ENCODE peak calls at places on chromosome 2, in four cellular contexts. H, X, M and A are unnamed samples.

GRCh38 chr2:54054271-54054670 is 61.1 kb upstream of the ACYP2 start:
- DNase-seq in H (no peak), X (no peak), M (no peak), A (no peak)

GRCh38 chr2:191462370-191462769 is 215.6 kb upstream of the NABP1 start:
- DNase-seq in H (no peak), X (peak; percentile 61), M (no peak), A (no peak)

GRCh38 chr2:2123259-2123658 is 207.8 kb downstream of the MYT1L start:
- DNase-seq in H (no peak), X (no peak), M (no peak), A (no peak)

GRCh38 chr2:191521608-191522208 is 156.2 kb upstream of the NABP1 start:
- DNase-seq in H (peak; percentile 25), X (no peak), M (no peak), A (peak; percentile 45)

GRCh38 chr2:103991591-103991990 is 862.3 kb upstream of the POU3F3 start:
- DNase-seq in H (peak; percentile 15), X (no peak), M (no peak), A (no peak)

GRCh38 chr2:109066917-109067828 is 61.8 kb upstream of the SH3RF3 start:
- DNase-seq in H (no peak), X (peak; percentile 19), M (no peak), A (no peak)

GRCh38 chr2:189498205-189498604 is 56.9 kb downstream of the WDR75 start:
- DNase-seq in H (no peak), X (no peak), M (no peak), A (no peak)

GRCh38 chr2:112542974-112543760 is 902 bp downstream of the POLR1B start:
- DNase-seq in H (peak; percentile 38), X (no peak), M (no peak), A (peak; percentile 54)

GRCh38 chr2:152611458-152612231 is 105.6 kb downstream of the PRPF40A start:
- DNase-seq in H (peak; percentile 4), X (peak; percentile 37), M (peak; percentile 36), A (no peak)

GRCh38 chr2:112839407-112840067 is 3.0 kb upstream of the IL1B start:
- DNase-seq in H (no peak), X (no peak), M (no peak), A (no peak)

GRCh38 chr2:218384975-218385374 is 2.9 kb downstream of the SLC11A1 start:
- DNase-seq in H (no peak), X (peak; percentile 3), M (no peak), A (no peak)

GRCh38 chr2:165804719-165805118 is 10.7 kb upstream of the GALNT3 start:
- DNase-seq in H (no peak), X (no peak), M (no peak), A (no peak)

GRCh38 chr2:232541195-232541960 is 1.9 kb downstream of the CHRNG start:
- DNase-seq in H (no peak), X (peak; percentile 11), M (no peak), A (no peak)

GRCh38 chr2:228875152-228875875 is 395.8 kb downstream of the PID1 start:
- DNase-seq in H (no peak), X (no peak), M (no peak), A (no peak)

GRCh38 chr2:127662937-127663565 is 12.3 kb downstream of the LIMS2 start:
- DNase-seq in H (no peak), X (no peak), M (no peak), A (no peak)

GRCh38 chr2:127663566-127664064 is 11.7 kb downstream of the LIMS2 start:
- DNase-seq in H (no peak), X (no peak), M (no peak), A (no peak)

GRCh38 chr2:127664895-127665225 is 10.5 kb downstream of the LIMS2 start:
- DNase-seq in H (no peak), X (no peak), M (no peak), A (no peak)

GRCh38 chr2:127665267-127665893 is 9.9 kb downstream of the LIMS2 start:
- DNase-seq in H (no peak), X (no peak), M (no peak), A (peak; percentile 3)

GRCh38 chr2:127664065-127664894 is 11.1 kb downstream of the LIMS2 start:
- DNase-seq in H (no peak), X (no peak), M (peak; percentile 53), A (no peak)
- H3K4me3 ChIP-seq in H (no peak overlapping the region), X (no peak overlapping the region), M (peak overlapping the region; percentile 46), A (no peak overlapping the region)

GRCh38 chr2:20107776-20108175 is 56.3 kb upstream of the LAPTM4A start:
- DNase-seq in H (no peak), X (no peak), M (no peak), A (no peak)

GRCh38 chr2:20110876-20111275 is 59.4 kb upstream of the LAPTM4A start:
- DNase-seq in H (no peak), X (no peak), M (no peak), A (no peak)

GRCh38 chr2:20108655-20109396 is 57.4 kb upstream of the LAPTM4A start:
- DNase-seq in H (no peak), X (peak; percentile 58), M (no peak), A (no peak)

GRCh38 chr2:20111311-20112131 is 60.1 kb upstream of the LAPTM4A start:
- DNase-seq in H (no peak), X (peak; percentile 8), M (no peak), A (no peak)

DNA sequence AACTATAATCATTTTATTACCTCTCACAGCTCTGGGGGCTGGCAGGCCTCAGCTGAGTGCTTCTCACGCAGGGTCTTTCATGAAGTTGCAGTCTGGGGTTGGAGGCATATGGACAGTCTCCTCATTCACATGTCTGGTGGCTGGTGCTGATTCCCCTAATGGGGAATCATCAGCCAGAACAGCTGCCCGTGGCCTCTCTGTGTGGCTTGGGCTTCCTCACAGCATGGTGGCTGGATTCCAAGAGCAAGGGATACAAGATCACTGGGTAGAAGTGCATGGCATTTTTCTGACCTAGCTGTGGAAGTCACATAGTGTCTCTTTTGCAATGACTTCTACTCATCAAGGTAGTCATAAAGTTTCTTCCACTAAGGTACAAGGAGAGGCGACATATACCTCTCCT is 59.0 kb upstream of the LAPTM4A start:
- DNase-seq in H (no peak), X (no peak), M (no peak), A (no peak)
- H3K4me1 ChIP-seq in H (no peaks in the 10 kb centered on the region), X (peaks cover 10% of the 10 kb centered on the region), M (peaks cover 2% of the 10 kb centered on the region), A (no peaks in the 10 kb centered on the region)

DNA sequence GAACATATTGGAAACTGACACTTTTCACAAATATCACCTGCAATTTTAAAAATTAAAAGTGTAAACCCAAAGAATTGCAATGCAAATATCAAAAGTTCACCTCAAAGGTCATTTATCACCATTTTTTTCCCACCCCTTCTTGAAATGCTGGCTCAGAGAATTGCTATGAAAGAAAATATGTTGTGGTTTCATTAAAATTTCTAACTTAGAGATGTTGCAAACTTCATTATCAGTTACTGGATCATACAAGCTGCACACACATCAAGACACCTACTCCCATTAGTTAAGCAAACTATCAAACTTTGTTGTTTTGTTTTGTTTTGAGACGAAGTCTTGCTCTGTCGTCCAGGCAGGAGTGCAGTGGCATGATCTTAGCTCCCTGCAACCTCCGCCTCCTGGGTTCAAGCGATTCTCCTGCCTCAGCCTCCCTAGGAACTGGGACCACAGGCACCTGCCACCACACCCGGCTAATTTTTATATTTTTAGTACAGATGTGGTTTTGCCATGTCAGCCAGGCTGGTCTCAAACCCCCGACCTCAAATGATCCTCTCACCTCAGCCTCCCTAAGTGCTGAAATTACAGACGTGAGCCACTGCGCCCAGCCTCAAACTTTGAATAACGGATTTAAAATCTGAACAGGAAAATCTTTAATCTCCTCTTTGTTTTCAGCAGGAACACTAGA is 37.0 kb downstream of the STK39 start:
- DNase-seq in H (no peak), X (no peak), M (no peak), A (no peak)
- H3K36me3 ChIP-seq in H (no peaks in the 10 kb centered on the region), X (no peaks in the 10 kb centered on the region), M (no peaks in the 10 kb centered on the region), A (no peaks in the 10 kb centered on the region)

DNA sequence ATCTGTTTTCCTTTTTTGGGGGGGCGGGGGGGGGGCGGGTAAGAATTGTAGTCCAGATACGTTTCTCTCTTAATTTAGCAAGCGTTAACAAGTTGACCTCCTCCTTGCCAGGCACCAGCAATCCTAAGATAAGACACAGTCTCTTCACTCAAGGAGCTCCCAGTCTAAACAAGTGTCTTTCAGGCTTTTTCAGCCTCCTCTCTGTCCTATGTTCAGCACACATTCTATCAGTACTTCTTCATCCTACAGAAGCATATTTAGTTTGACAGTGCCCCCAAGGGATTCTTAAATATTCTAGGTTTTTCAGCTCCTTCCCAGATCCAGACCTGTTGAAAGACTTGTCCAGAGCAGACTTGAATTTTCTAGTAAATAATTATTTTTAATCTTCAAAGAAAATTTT is 2.7 kb downstream of the PPP1CB start:
- DNase-seq in H (no peak), X (peak; percentile 34), M (no peak), A (peak; percentile 34)
- H3K4me3 ChIP-seq in H (peak overlapping the region; percentile 91), X (peak overlapping the region; percentile 96), M (peak overlapping the region; percentile 96), A (no peak overlapping the region)

DNA sequence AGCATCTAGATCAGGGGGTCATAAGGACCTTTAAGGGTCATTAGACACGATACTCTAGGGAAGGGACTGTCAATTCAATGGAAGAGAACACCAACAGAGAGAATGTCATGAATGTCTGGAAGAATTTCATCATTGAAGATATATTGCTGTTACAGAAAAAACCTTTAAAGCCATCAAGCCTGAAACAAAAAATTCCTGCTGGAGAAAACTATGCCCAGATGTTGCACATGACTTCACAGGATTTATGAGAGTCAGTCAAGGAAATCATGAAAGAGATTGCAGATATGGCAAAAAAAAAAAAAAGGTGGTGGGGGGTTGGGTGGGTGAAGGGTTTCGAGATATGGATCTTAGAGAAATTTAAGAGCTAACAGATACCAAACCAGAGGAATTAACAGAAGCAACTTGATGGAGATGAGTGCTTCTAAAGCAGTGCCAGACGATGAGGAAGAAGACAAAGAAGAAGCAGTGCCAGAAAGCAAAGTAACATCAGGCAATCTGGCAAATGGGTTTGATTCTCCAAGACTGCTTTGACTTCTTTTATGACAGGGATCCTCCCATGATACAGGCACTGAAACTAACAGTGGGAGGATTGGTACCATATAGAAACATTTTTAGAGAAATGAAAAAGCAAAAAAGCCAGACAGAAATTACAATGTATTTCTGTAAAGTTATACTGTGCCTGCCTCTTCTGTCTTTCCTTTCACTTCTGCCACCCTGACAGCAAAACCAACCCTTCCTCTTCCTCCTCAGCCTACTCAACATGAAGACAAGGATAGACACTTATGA is 28.5 kb downstream of the MAP4K3 start:
- DNase-seq in H (no peak), X (no peak), M (no peak), A (no peak)
- H3K4me1 ChIP-seq in H (peaks cover 59% of the 10 kb centered on the region), X (peaks cover 28% of the 10 kb centered on the region), M (peaks cover 8% of the 10 kb centered on the region), A (peaks cover 48% of the 10 kb centered on the region)

GRCh38 chr2:48337871-48338270 is 192.1 kb upstream of the STON1 start:
- DNase-seq in H (no peak), X (no peak), M (no peak), A (no peak)

GRCh38 chr2:48332286-48332685 is 197.7 kb upstream of the STON1 start:
- DNase-seq in H (peak; percentile 56), X (no peak), M (peak; percentile 13), A (no peak)

GRCh38 chr2:48339451-48339850 is 190.5 kb upstream of the STON1 start:
- DNase-seq in H (no peak), X (no peak), M (no peak), A (no peak)

GRCh38 chr2:48328972-48329723 is 200.8 kb upstream of the STON1 start:
- DNase-seq in H (no peak), X (no peak), M (no peak), A (peak; percentile 72)

GRCh38 chr2:48334180-48334579 is 195.8 kb upstream of the STON1 start:
- DNase-seq in H (no peak), X (no peak), M (no peak), A (no peak)
- H3K36me3 ChIP-seq in H (peaks cover 37% of the 10 kb centered on the region), X (no peaks in the 10 kb centered on the region), M (no peaks in the 10 kb centered on the region), A (peaks cover 3% of the 10 kb centered on the region)

DNA sequence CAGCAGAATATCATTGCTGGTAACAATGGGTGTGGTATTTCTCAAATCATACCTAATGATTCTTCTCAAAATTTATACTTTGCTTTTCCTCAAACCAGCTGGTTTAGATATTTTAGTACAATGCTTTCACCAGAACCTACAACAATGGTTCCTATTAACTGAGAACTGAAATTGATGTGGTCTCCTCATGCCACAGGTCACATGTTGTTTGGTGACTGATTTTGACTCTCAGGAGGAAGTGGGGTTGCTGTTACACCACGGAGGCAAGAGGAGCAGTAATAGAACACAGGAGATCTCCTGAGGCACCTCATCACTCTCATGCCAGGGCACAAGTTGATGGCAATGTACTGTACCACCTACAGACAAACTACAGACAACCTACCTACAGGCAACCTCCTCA is 3.0 kb upstream of the CEP68 start:
- DNase-seq in H (peak; percentile 79), X (no peak), M (no peak), A (no peak)
- H3K4me3 ChIP-seq in H (peak overlapping the region; percentile 82), X (no peak overlapping the region), M (no peak overlapping the region), A (no peak overlapping the region)